ENCODE peak calls at places on chromosomes 7 and 10, in eight cellular contexts. A, V, L, H, I, O, W and Z are unnamed samples.

GRCh38 chr7:91685544-91685943 is 195.0 kb downstream of the MTERF1 start:
- DNase-seq in A (no peak), V (no peak), L (no peak), H (no peak), I (peak), O (peak), W (no peak), Z (no peak)

GRCh38 chr7:80346704-80347103 is 165.2 kb downstream of the GNAT3 start:
- DNase-seq in A (no peak), V (no peak), L (peak), H (no peak), I (no peak), O (peak), W (no peak), Z (no peak)

GRCh38 chr7:3112499-3113134 is 69.0 kb upstream of the CARD11 start:
- DNase-seq in A (no peak), V (no peak), L (no peak), H (no peak), I (no peak), O (no peak), W (no peak), Z (no peak)

GRCh38 chr7:33979300-33979806 is 74.0 kb downstream of the BMPER start:
- DNase-seq in A (no peak), V (no peak), L (no peak), H (no peak), I (no peak), O (no peak), W (no peak), Z (no peak)

GRCh38 chr10:97468162-97468561 is 22.2 kb downstream of the ZDHHC16 start:
- DNase-seq in A (no peak), V (peak), L (no peak), H (no peak), I (no peak), O (peak), W (peak), Z (no peak)

GRCh38 chr10:96238889-96239624 is 32.3 kb downstream of the BLNK start:
- DNase-seq in A (no peak), V (no peak), L (no peak), H (no peak), I (no peak), O (no peak), W (no peak), Z (no peak)

GRCh38 chr10:77458986-77459590 is 178.5 kb downstream of the KCNMA1 start:
- DNase-seq in A (no peak), V (no peak), L (no peak), H (no peak), I (peak), O (peak), W (no peak), Z (no peak)

GRCh38 chr7:140005754-140006503 is 56.8 kb downstream of the PARP12 start:
- DNase-seq in A (no peak), V (peak), L (peak), H (no peak), I (no peak), O (peak), W (no peak), Z (peak)

GRCh38 chr10:114442115-114442630 is 37.9 kb upstream of the AFAP1L2 start:
- DNase-seq in A (no peak), V (no peak), L (no peak), H (no peak), I (no peak), O (no peak), W (no peak), Z (no peak)

GRCh38 chr7:25857376-25858067 is 294.5 kb upstream of the NFE2L3 start:
- DNase-seq in A (no peak), V (peak), L (no peak), H (no peak), I (peak), O (peak), W (no peak), Z (no peak)

GRCh38 chr7:157273208-157274202 is 63.3 kb upstream of the DNAJB6 start:
- DNase-seq in A (no peak), V (peak), L (peak), H (peak), I (peak), O (peak), W (peak), Z (peak)

GRCh38 chr10:100943508-100943907 is 25.8 kb upstream of the SEMA4G start:
- DNase-seq in A (no peak), V (no peak), L (no peak), H (no peak), I (no peak), O (no peak), W (no peak), Z (no peak)

GRCh38 chr7:29884399-29885272 is 78.3 kb downstream of the WIPF3 start:
- DNase-seq in A (no peak), V (no peak), L (no peak), H (no peak), I (no peak), O (peak), W (peak), Z (no peak)

GRCh38 chr10:98924526-98924925 is 311.1 kb downstream of the HPSE2 start:
- DNase-seq in A (no peak), V (no peak), L (no peak), H (no peak), I (no peak), O (no peak), W (no peak), Z (no peak)

GRCh38 chr7:82624337-82624736 is 180.8 kb upstream of the CACNA2D1 start:
- DNase-seq in A (no peak), V (no peak), L (no peak), H (no peak), I (peak), O (peak), W (no peak), Z (no peak)

GRCh38 chr7:7569113-7569527 is 2.4 kb downstream of the MIOS start:
- DNase-seq in A (peak), V (no peak), L (no peak), H (no peak), I (no peak), O (no peak), W (no peak), Z (peak)

GRCh38 chr7:44965937-44966730 is 12.7 kb downstream of the MYO1G start:
- DNase-seq in A (no peak), V (no peak), L (no peak), H (no peak), I (no peak), O (no peak), W (no peak), Z (peak)

GRCh38 chr7:142385528-142386340 is 127.9 kb upstream of the PRSS58 start:
- DNase-seq in A (peak), V (peak), L (peak), H (no peak), I (peak), O (peak), W (no peak), Z (peak)

GRCh38 chr7:130854481-130854880 is 120.5 kb upstream of the KLF14 start:
- DNase-seq in A (no peak), V (no peak), L (no peak), H (no peak), I (no peak), O (no peak), W (no peak), Z (no peak)

GRCh38 chr7:27248911-27249723 is 6.5 kb downstream of the EVX1 start:
- DNase-seq in A (no peak), V (no peak), L (no peak), H (no peak), I (no peak), O (peak), W (no peak), Z (no peak)

GRCh38 chr7:46486264-46487206 is 565.5 kb upstream of the IGFBP3 start:
- DNase-seq in A (no peak), V (peak), L (no peak), H (peak), I (peak), O (peak), W (no peak), Z (no peak)

GRCh38 chr7:150739045-150739432 is 1.8 kb downstream of the GIMAP5 start:
- DNase-seq in A (no peak), V (no peak), L (no peak), H (no peak), I (no peak), O (no peak), W (no peak), Z (no peak)
- TF ChIP-seq CTCF in A (no peak), V (no peak), L (peak), H (no peak), I (no peak), O (no peak), W (no peak), Z (no peak)

GRCh38 chr7:76509931-76510877 is at the start of gene UPK3B:
- DNase-seq in A (no peak), V (no peak), L (no peak), H (no peak), I (no peak), O (peak), W (no peak), Z (peak)
- TF ChIP-seq CTCF in A (no peak), V (no peak), L (no peak), H (no peak), I (no peak), O (no peak), W (no peak), Z (no peak)

GRCh38 chr10:30241422-30242110 is 107.5 kb downstream of the MTPAP start:
- DNase-seq in A (no peak), V (no peak), L (no peak), H (no peak), I (no peak), O (no peak), W (no peak), Z (no peak)
- TF ChIP-seq CTCF in A (no peak), V (no peak), L (no peak), H (no peak), I (no peak), O (no peak), W (no peak), Z (no peak)

GRCh38 chr10:128267581-128267980 is 141.4 kb upstream of the MKI67 start:
- DNase-seq in A (no peak), V (no peak), L (no peak), H (no peak), I (no peak), O (no peak), W (no peak), Z (no peak)

GRCh38 chr10:128263891-128264688 is 137.9 kb upstream of the MKI67 start:
- DNase-seq in A (no peak), V (peak), L (peak), H (no peak), I (peak), O (peak), W (no peak), Z (peak)

GRCh38 chr10:128265596-128265995 is 139.4 kb upstream of the MKI67 start:
- DNase-seq in A (no peak), V (no peak), L (no peak), H (no peak), I (no peak), O (no peak), W (no peak), Z (no peak)

GRCh38 chr10:128268015-128268722 is 141.9 kb upstream of the MKI67 start:
- DNase-seq in A (no peak), V (no peak), L (peak), H (no peak), I (no peak), O (no peak), W (no peak), Z (no peak)
- TF ChIP-seq CTCF in A (peak), V (no peak), L (peak), H (no peak), I (no peak), O (peak), W (no peak), Z (no peak)

GRCh38 chr7:65251851-65252620 is 121.6 kb upstream of the ZNF92 start:
- DNase-seq in A (no peak), V (no peak), L (peak), H (no peak), I (peak), O (peak), W (peak), Z (peak)
- TF ChIP-seq CTCF in A (no peak), V (no peak), L (no peak), H (no peak), I (no peak), O (no peak), W (no peak), Z (no peak)

GRCh38 chr7:117014099-117014656 is 60.9 kb downstream of the ST7 start:
- DNase-seq in A (no peak), V (no peak), L (no peak), H (no peak), I (no peak), O (no peak), W (no peak), Z (no peak)

GRCh38 chr7:117017017-117017451 is 63.7 kb downstream of the ST7 start:
- DNase-seq in A (no peak), V (no peak), L (no peak), H (no peak), I (no peak), O (no peak), W (no peak), Z (no peak)

GRCh38 chr7:117014673-117015133 is 61.4 kb downstream of the ST7 start:
- DNase-seq in A (peak), V (peak), L (no peak), H (no peak), I (no peak), O (peak), W (peak), Z (peak)

GRCh38 chr7:117012284-117013174 is 59.2 kb downstream of the ST7 start:
- DNase-seq in A (peak), V (no peak), L (peak), H (no peak), I (peak), O (peak), W (no peak), Z (no peak)

GRCh38 chr7:117015258-117016184 is 62.2 kb downstream of the ST7 start:
- DNase-seq in A (no peak), V (no peak), L (no peak), H (no peak), I (no peak), O (peak), W (no peak), Z (no peak)
- TF ChIP-seq CTCF in A (no peak), V (no peak), L (no peak), H (no peak), I (no peak), O (no peak), W (no peak), Z (no peak)

GRCh38 chr7:74350751-74351150 is 61.5 kb downstream of the CLIP2 start:
- DNase-seq in A (no peak), V (no peak), L (no peak), H (no peak), I (no peak), O (no peak), W (no peak), Z (no peak)
- TF ChIP-seq CTCF in A (no peak), V (no peak), L (no peak), H (no peak), I (no peak), O (no peak), W (no peak), Z (no peak)

GRCh38 chr10:8053446-8054242 is 844 bp upstream of the GATA3 start:
- DNase-seq in A (no peak), V (peak), L (peak), H (no peak), I (peak), O (peak), W (peak), Z (peak)
- TF ChIP-seq CTCF in A (peak), V (peak), L (peak), H (peak), I (no peak), O (peak), W (no peak), Z (peak)

GRCh38 chr7:153521370-153521769 is 530.8 kb upstream of the DPP6 start:
- DNase-seq in A (no peak), V (no peak), L (no peak), H (no peak), I (no peak), O (no peak), W (no peak), Z (no peak)
- TF ChIP-seq CTCF in A (no peak), V (no peak), L (no peak), H (no peak), I (no peak), O (no peak), W (no peak), Z (no peak)

GRCh38 chr10:86178401-86179142 is 188.0 kb downstream of the GRID1 start:
- DNase-seq in A (no peak), V (peak), L (peak), H (no peak), I (no peak), O (no peak), W (no peak), Z (no peak)
- TF ChIP-seq CTCF in A (peak), V (no peak), L (peak), H (peak), I (peak), O (peak), W (no peak), Z (no peak)